ENCODE peak calls at places on chromosomes 1 and 21, in eight cellular contexts. One of them, this sample, is unnamed.

GRCh38 chr1:199073166-199073565 is 434.3 kb downstream of the PTPRC start:
- DNase-seq in pancreas: no peak
- DNase-seq in tibial artery: no peak
- DNase-seq in SK-N-SH: no peak
- DNase-seq in LHCN-M2: no peak
- DNase-seq in activated T-cell treated with anti-CD3 and anti-CD28 coated beads for 4 hours: no peak
- DNase-seq in NCI-H2227 treated with DMSO at 0.1 percent for 48 hours: no peak
- DNase-seq in neural crest cell: no peak
- DNase-seq in this sample: no peak

GRCh38 chr1:10622896-10623295 is 148.1 kb downstream of the PEX14 start:
- DNase-seq in pancreas: no peak
- DNase-seq in tibial artery: no peak
- DNase-seq in SK-N-SH: no peak
- DNase-seq in LHCN-M2: no peak
- DNase-seq in activated T-cell treated with anti-CD3 and anti-CD28 coated beads for 4 hours: no peak
- DNase-seq in NCI-H2227 treated with DMSO at 0.1 percent for 48 hours: no peak
- DNase-seq in neural crest cell: no peak
- DNase-seq in this sample: no peak

GRCh38 chr1:44037154-44037553 is 5.9 kb upstream of the SLC6A9 start:
- DNase-seq in pancreas: no peak
- DNase-seq in tibial artery: no peak
- DNase-seq in SK-N-SH: no peak
- DNase-seq in LHCN-M2: no peak
- DNase-seq in activated T-cell treated with anti-CD3 and anti-CD28 coated beads for 4 hours: no peak
- DNase-seq in NCI-H2227 treated with DMSO at 0.1 percent for 48 hours: no peak
- DNase-seq in neural crest cell: no peak
- DNase-seq in this sample: no peak

GRCh38 chr1:38140025-38140487 is 93.5 kb upstream of the POU3F1 start:
- DNase-seq in pancreas: no peak
- DNase-seq in tibial artery: no peak
- DNase-seq in SK-N-SH: no peak
- DNase-seq in LHCN-M2: no peak
- DNase-seq in activated T-cell treated with anti-CD3 and anti-CD28 coated beads for 4 hours: no peak
- DNase-seq in NCI-H2227 treated with DMSO at 0.1 percent for 48 hours: no peak
- DNase-seq in neural crest cell: no peak
- DNase-seq in this sample: no peak

GRCh38 chr1:28869952-28870351 is 44.4 kb upstream of the EPB41 start:
- DNase-seq in pancreas: no peak
- DNase-seq in tibial artery: no peak
- DNase-seq in SK-N-SH: no peak
- DNase-seq in LHCN-M2: no peak
- DNase-seq in activated T-cell treated with anti-CD3 and anti-CD28 coated beads for 4 hours: no peak
- DNase-seq in NCI-H2227 treated with DMSO at 0.1 percent for 48 hours: no peak
- DNase-seq in neural crest cell: no peak
- DNase-seq in this sample: no peak

GRCh38 chr1:218517507-218517906 is 172.4 kb downstream of the TGFB2 start:
- DNase-seq in pancreas: no peak
- DNase-seq in tibial artery: no peak
- DNase-seq in SK-N-SH: peak
- DNase-seq in LHCN-M2: no peak
- DNase-seq in activated T-cell treated with anti-CD3 and anti-CD28 coated beads for 4 hours: no peak
- DNase-seq in NCI-H2227 treated with DMSO at 0.1 percent for 48 hours: no peak
- DNase-seq in neural crest cell: no peak
- DNase-seq in this sample: no peak

GRCh38 chr1:8517579-8518489 is 199.9 kb downstream of the SLC45A1 start:
- DNase-seq in pancreas: no peak
- DNase-seq in tibial artery: no peak
- DNase-seq in SK-N-SH: no peak
- DNase-seq in LHCN-M2: peak
- DNase-seq in activated T-cell treated with anti-CD3 and anti-CD28 coated beads for 4 hours: no peak
- DNase-seq in NCI-H2227 treated with DMSO at 0.1 percent for 48 hours: no peak
- DNase-seq in neural crest cell: no peak
- DNase-seq in this sample: no peak

GRCh38 chr1:117051224-117052064 is 8.7 kb upstream of the TTF2 start:
- DNase-seq in pancreas: no peak
- DNase-seq in tibial artery: no peak
- DNase-seq in SK-N-SH: no peak
- DNase-seq in LHCN-M2: peak
- DNase-seq in activated T-cell treated with anti-CD3 and anti-CD28 coated beads for 4 hours: no peak
- DNase-seq in NCI-H2227 treated with DMSO at 0.1 percent for 48 hours: no peak
- DNase-seq in neural crest cell: no peak
- DNase-seq in this sample: no peak

GRCh38 chr1:110927484-110928075 is 36.1 kb downstream of the LRIF1 start:
- DNase-seq in pancreas: no peak
- DNase-seq in tibial artery: no peak
- DNase-seq in SK-N-SH: no peak
- DNase-seq in LHCN-M2: peak
- DNase-seq in activated T-cell treated with anti-CD3 and anti-CD28 coated beads for 4 hours: no peak
- DNase-seq in NCI-H2227 treated with DMSO at 0.1 percent for 48 hours: no peak
- DNase-seq in neural crest cell: no peak
- DNase-seq in this sample: no peak

GRCh38 chr1:942411-942821 is 16.6 kb downstream of the NOC2L start:
- DNase-seq in pancreas: no peak
- DNase-seq in tibial artery: no peak
- DNase-seq in SK-N-SH: peak
- DNase-seq in LHCN-M2: no peak
- DNase-seq in activated T-cell treated with anti-CD3 and anti-CD28 coated beads for 4 hours: no peak
- DNase-seq in NCI-H2227 treated with DMSO at 0.1 percent for 48 hours: no peak
- DNase-seq in neural crest cell: no peak
- DNase-seq in this sample: no peak

GRCh38 chr1:87794788-87795614 is 466.3 kb downstream of the LMO4 start:
- DNase-seq in pancreas: peak
- DNase-seq in tibial artery: no peak
- DNase-seq in SK-N-SH: no peak
- DNase-seq in LHCN-M2: peak
- DNase-seq in activated T-cell treated with anti-CD3 and anti-CD28 coated beads for 4 hours: no peak
- DNase-seq in NCI-H2227 treated with DMSO at 0.1 percent for 48 hours: no peak
- DNase-seq in neural crest cell: no peak
- DNase-seq in this sample: no peak

GRCh38 chr1:218361298-218362065 is 16.3 kb downstream of the TGFB2 start:
- DNase-seq in pancreas: no peak
- DNase-seq in tibial artery: no peak
- DNase-seq in SK-N-SH: peak
- DNase-seq in LHCN-M2: peak
- DNase-seq in activated T-cell treated with anti-CD3 and anti-CD28 coated beads for 4 hours: no peak
- DNase-seq in NCI-H2227 treated with DMSO at 0.1 percent for 48 hours: peak
- DNase-seq in neural crest cell: no peak
- DNase-seq in this sample: no peak

GRCh38 chr1:64483711-64484454 is 14.0 kb downstream of the CACHD1 start:
- DNase-seq in pancreas: no peak
- DNase-seq in tibial artery: no peak
- DNase-seq in SK-N-SH: no peak
- DNase-seq in LHCN-M2: no peak
- DNase-seq in activated T-cell treated with anti-CD3 and anti-CD28 coated beads for 4 hours: no peak
- DNase-seq in NCI-H2227 treated with DMSO at 0.1 percent for 48 hours: no peak
- DNase-seq in neural crest cell: no peak
- DNase-seq in this sample: no peak

GRCh38 chr1:163528710-163529348 is 207.1 kb downstream of the NUF2 start:
- DNase-seq in pancreas: no peak
- DNase-seq in tibial artery: no peak
- DNase-seq in SK-N-SH: peak
- DNase-seq in LHCN-M2: peak
- DNase-seq in activated T-cell treated with anti-CD3 and anti-CD28 coated beads for 4 hours: no peak
- DNase-seq in NCI-H2227 treated with DMSO at 0.1 percent for 48 hours: peak
- DNase-seq in neural crest cell: no peak
- DNase-seq in this sample: no peak

GRCh38 chr1:27574871-27575831 is 28.8 kb downstream of the AHDC1 start:
- DNase-seq in pancreas: peak
- DNase-seq in tibial artery: peak
- DNase-seq in SK-N-SH: peak
- DNase-seq in LHCN-M2: peak
- DNase-seq in activated T-cell treated with anti-CD3 and anti-CD28 coated beads for 4 hours: no peak
- DNase-seq in NCI-H2227 treated with DMSO at 0.1 percent for 48 hours: peak
- DNase-seq in neural crest cell: peak
- DNase-seq in this sample: no peak

GRCh38 chr1:200526709-200527612 is 93.6 kb downstream of the KIF14 start:
- DNase-seq in pancreas: no peak
- DNase-seq in tibial artery: no peak
- DNase-seq in SK-N-SH: no peak
- DNase-seq in LHCN-M2: peak
- DNase-seq in activated T-cell treated with anti-CD3 and anti-CD28 coated beads for 4 hours: no peak
- DNase-seq in NCI-H2227 treated with DMSO at 0.1 percent for 48 hours: no peak
- DNase-seq in neural crest cell: no peak
- DNase-seq in this sample: no peak

GRCh38 chr1:219536038-219536437 is 76.9 kb downstream of the ZC3H11B start:
- DNase-seq in pancreas: no peak
- DNase-seq in tibial artery: no peak
- DNase-seq in SK-N-SH: no peak
- DNase-seq in LHCN-M2: no peak
- DNase-seq in activated T-cell treated with anti-CD3 and anti-CD28 coated beads for 4 hours: no peak
- DNase-seq in NCI-H2227 treated with DMSO at 0.1 percent for 48 hours: no peak
- DNase-seq in neural crest cell: no peak
- DNase-seq in this sample: no peak

GRCh38 chr1:2232916-2233438 is 4.9 kb downstream of the SKI start:
- DNase-seq in pancreas: no peak
- DNase-seq in tibial artery: no peak
- DNase-seq in SK-N-SH: no peak
- DNase-seq in LHCN-M2: no peak
- DNase-seq in activated T-cell treated with anti-CD3 and anti-CD28 coated beads for 4 hours: no peak
- DNase-seq in NCI-H2227 treated with DMSO at 0.1 percent for 48 hours: no peak
- DNase-seq in neural crest cell: no peak
- DNase-seq in this sample: no peak

GRCh38 chr1:229843627-229844238 is 217.7 kb downstream of the URB2 start:
- DNase-seq in pancreas: no peak
- DNase-seq in tibial artery: no peak
- DNase-seq in SK-N-SH: no peak
- DNase-seq in LHCN-M2: peak
- DNase-seq in activated T-cell treated with anti-CD3 and anti-CD28 coated beads for 4 hours: no peak
- DNase-seq in NCI-H2227 treated with DMSO at 0.1 percent for 48 hours: no peak
- DNase-seq in neural crest cell: no peak
- DNase-seq in this sample: no peak

GRCh38 chr1:47471163-47471562 is 33.3 kb downstream of the FOXD2 start:
- DNase-seq in pancreas: no peak
- DNase-seq in tibial artery: peak
- DNase-seq in SK-N-SH: no peak
- DNase-seq in LHCN-M2: no peak
- DNase-seq in activated T-cell treated with anti-CD3 and anti-CD28 coated beads for 4 hours: no peak
- DNase-seq in NCI-H2227 treated with DMSO at 0.1 percent for 48 hours: no peak
- DNase-seq in neural crest cell: no peak
- DNase-seq in this sample: no peak

GRCh38 chr21:42411891-42412635 is 8.4 kb downstream of the UBASH3A start:
- DNase-seq in pancreas: no peak
- DNase-seq in tibial artery: no peak
- DNase-seq in SK-N-SH: no peak
- DNase-seq in LHCN-M2: no peak
- DNase-seq in activated T-cell treated with anti-CD3 and anti-CD28 coated beads for 4 hours: no peak
- DNase-seq in NCI-H2227 treated with DMSO at 0.1 percent for 48 hours: no peak
- DNase-seq in neural crest cell: no peak
- DNase-seq in this sample: no peak

GRCh38 chr21:45536301-45537081 is 5.7 kb downstream of the SLC19A1 start:
- DNase-seq in pancreas: peak
- DNase-seq in tibial artery: no peak
- DNase-seq in SK-N-SH: no peak
- DNase-seq in LHCN-M2: no peak
- DNase-seq in activated T-cell treated with anti-CD3 and anti-CD28 coated beads for 4 hours: no peak
- DNase-seq in NCI-H2227 treated with DMSO at 0.1 percent for 48 hours: no peak
- DNase-seq in neural crest cell: no peak
- DNase-seq in this sample: no peak

GRCh38 chr1:169835647-169836046 is 40.9 kb upstream of the METTL18 start:
- DNase-seq in pancreas: no peak
- DNase-seq in tibial artery: no peak
- DNase-seq in SK-N-SH: no peak
- DNase-seq in LHCN-M2: no peak
- DNase-seq in activated T-cell treated with anti-CD3 and anti-CD28 coated beads for 4 hours: no peak
- DNase-seq in NCI-H2227 treated with DMSO at 0.1 percent for 48 hours: no peak
- DNase-seq in neural crest cell: no peak
- DNase-seq in this sample: no peak

GRCh38 chr1:216904457-216904856 is 181.2 kb upstream of the ESRRG start:
- DNase-seq in pancreas: no peak
- DNase-seq in tibial artery: no peak
- DNase-seq in SK-N-SH: no peak
- DNase-seq in LHCN-M2: no peak
- DNase-seq in activated T-cell treated with anti-CD3 and anti-CD28 coated beads for 4 hours: no peak
- DNase-seq in NCI-H2227 treated with DMSO at 0.1 percent for 48 hours: no peak
- DNase-seq in neural crest cell: no peak
- DNase-seq in this sample: no peak

This sample was measured in T-helper 1 cell.